ENCODE peak calls at places on chromosome 9, in nine cellular contexts. I is astrocyte of the spinal cord, L is astrocyte, W is breast epithelium, N is Caco-2, G is fibroblast of the aortic adventitia, K is Panc1, S is HFF-Myc, R is cardiac muscle cell. Y is an unnamed sample.

GRCh38 chr9:126606483-126606870 is 7.3 kb upstream of the LMX1B start:
- DNase-seq in I (no peak), L (no peak), W (no peak), N (no peak), G (no peak), K (no peak), S (no peak), R (no peak), Y (no peak)

GRCh38 chr9:134554011-134554749 is 87.4 kb upstream of the COL5A1 start:
- DNase-seq in I (no peak), L (no peak), W (no peak), N (peak; percentile 26), G (no peak), K (no peak), S (no peak), R (no peak), Y (no peak)

GRCh38 chr9:104346645-104347175 is 157.4 kb upstream of the OR13F1 start:
- DNase-seq in I (no peak), L (no peak), W (no peak), N (no peak), G (no peak), K (no peak), S (no peak), R (no peak), Y (no peak)

GRCh38 chr9:109453210-109453842 is 44.8 kb downstream of the PTPN3 start:
- DNase-seq in I (peak; percentile 54), L (peak; percentile 80), W (no peak), N (peak; percentile 65), G (peak; percentile 81), K (no peak), S (no peak), R (peak; percentile 87), Y (peak; percentile 79)

GRCh38 chr9:131865446-131866195 is 125.7 kb upstream of the RAPGEF1 start:
- DNase-seq in I (no peak), L (no peak), W (no peak), N (no peak), G (no peak), K (no peak), S (no peak), R (no peak), Y (no peak)

GRCh38 chr9:5553211-5553610 is 42.9 kb downstream of the PDCD1LG2 start:
- DNase-seq in I (peak; percentile 85), L (peak; percentile 91), W (no peak), N (no peak), G (peak; percentile 79), K (no peak), S (no peak), R (peak; percentile 82), Y (peak; percentile 59)

GRCh38 chr9:29211681-29212589 is 1638.7 kb upstream of the C9orf72 start:
- DNase-seq in I (peak; percentile 7), L (no peak), W (no peak), N (no peak), G (peak; percentile 7), K (no peak), S (no peak), R (peak; percentile 35), Y (no peak)

GRCh38 chr9:135068776-135069415 is 18.6 kb upstream of the OLFM1 start:
- DNase-seq in I (no peak), L (no peak), W (peak; percentile 47), N (peak; percentile 22), G (no peak), K (no peak), S (no peak), R (no peak), Y (no peak)

GRCh38 chr9:86022687-86023266 is 76.6 kb downstream of the GOLM1 start:
- DNase-seq in I (no peak), L (peak; percentile 4), W (no peak), N (no peak), G (no peak), K (no peak), S (no peak), R (peak; percentile 19), Y (no peak)

GRCh38 chr9:88187631-88188030 is 49.4 kb upstream of the SPATA31C2 start:
- DNase-seq in I (no peak), L (no peak), W (no peak), N (no peak), G (peak; percentile 55), K (no peak), S (no peak), R (no peak), Y (peak; percentile 13)

GRCh38 chr9:105510024-105510423 is 47.9 kb upstream of the FKTN start:
- DNase-seq in I (peak; percentile 86), L (peak; percentile 95), W (no peak), N (no peak), G (peak; percentile 47), K (no peak), S (peak; percentile 5), R (peak; percentile 80), Y (peak; percentile 42)

GRCh38 chr9:130451004-130451390 is 6.2 kb downstream of the ASS1 start:
- DNase-seq in I (no peak), L (no peak), W (no peak), N (no peak), G (no peak), K (no peak), S (no peak), R (no peak), Y (no peak)

DNA sequence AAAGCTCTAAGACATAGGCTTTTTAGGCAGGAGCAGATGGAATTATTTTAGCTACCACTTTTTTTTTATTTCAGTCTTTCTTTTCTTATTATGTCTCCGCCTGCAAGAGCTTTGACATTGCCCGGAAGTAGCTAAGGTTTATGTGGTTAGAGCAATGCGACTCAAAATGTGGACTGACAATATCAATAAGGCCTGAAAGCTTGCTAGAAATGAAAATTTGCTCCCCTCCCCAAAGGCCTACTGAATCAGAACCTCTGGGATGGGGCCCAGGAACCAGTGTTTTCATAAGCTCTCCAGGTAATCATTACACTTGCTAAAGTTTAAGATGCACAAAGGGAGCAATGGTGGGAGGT is 81.2 kb downstream of the SUSD1 start:
- DNase-seq in I (no peak), L (no peak), W (no peak), N (no peak), G (no peak), K (no peak), S (no peak), R (no peak), Y (no peak)
- H3K4me3 ChIP-seq in I (no peak overlapping the region), L (no peak overlapping the region), W (no peak overlapping the region), N (no peak overlapping the region), G (no peak overlapping the region), K (no peak overlapping the region), S (no peak overlapping the region), R (no peak overlapping the region), Y (no peak overlapping the region)

GRCh38 chr9:113508111-113508749 is 44.7 kb downstream of the RGS3 start:
- DNase-seq in I (no peak), L (no peak), W (no peak), N (no peak), G (peak; percentile 13), K (no peak), S (peak; percentile 49), R (no peak), Y (no peak)
- TF ChIP-seq CTCF in I (peak; percentile 7), L (no peak), W (no peak), N (peak; percentile 17), G (no peak), K (no peak), S (peak; percentile 31), R (no peak), Y (peak; percentile 7)

GRCh38 chr9:137665226-137665625 is 46.4 kb downstream of the EHMT1 start:
- DNase-seq in I (no peak), L (no peak), W (peak; percentile 62), N (no peak), G (no peak), K (no peak), S (no peak), R (no peak), Y (no peak)

GRCh38 chr9:137666950-137667670 is 48.3 kb downstream of the EHMT1 start:
- DNase-seq in I (no peak), L (no peak), W (no peak), N (no peak), G (no peak), K (no peak), S (no peak), R (no peak), Y (no peak)

GRCh38 chr9:137664676-137665075 is 45.9 kb downstream of the EHMT1 start:
- DNase-seq in I (peak; percentile 41), L (no peak), W (peak; percentile 61), N (no peak), G (no peak), K (no peak), S (no peak), R (no peak), Y (no peak)

GRCh38 chr9:137666505-137666809 is 47.7 kb downstream of the EHMT1 start:
- DNase-seq in I (no peak), L (no peak), W (no peak), N (no peak), G (no peak), K (no peak), S (no peak), R (no peak), Y (no peak)

DNA sequence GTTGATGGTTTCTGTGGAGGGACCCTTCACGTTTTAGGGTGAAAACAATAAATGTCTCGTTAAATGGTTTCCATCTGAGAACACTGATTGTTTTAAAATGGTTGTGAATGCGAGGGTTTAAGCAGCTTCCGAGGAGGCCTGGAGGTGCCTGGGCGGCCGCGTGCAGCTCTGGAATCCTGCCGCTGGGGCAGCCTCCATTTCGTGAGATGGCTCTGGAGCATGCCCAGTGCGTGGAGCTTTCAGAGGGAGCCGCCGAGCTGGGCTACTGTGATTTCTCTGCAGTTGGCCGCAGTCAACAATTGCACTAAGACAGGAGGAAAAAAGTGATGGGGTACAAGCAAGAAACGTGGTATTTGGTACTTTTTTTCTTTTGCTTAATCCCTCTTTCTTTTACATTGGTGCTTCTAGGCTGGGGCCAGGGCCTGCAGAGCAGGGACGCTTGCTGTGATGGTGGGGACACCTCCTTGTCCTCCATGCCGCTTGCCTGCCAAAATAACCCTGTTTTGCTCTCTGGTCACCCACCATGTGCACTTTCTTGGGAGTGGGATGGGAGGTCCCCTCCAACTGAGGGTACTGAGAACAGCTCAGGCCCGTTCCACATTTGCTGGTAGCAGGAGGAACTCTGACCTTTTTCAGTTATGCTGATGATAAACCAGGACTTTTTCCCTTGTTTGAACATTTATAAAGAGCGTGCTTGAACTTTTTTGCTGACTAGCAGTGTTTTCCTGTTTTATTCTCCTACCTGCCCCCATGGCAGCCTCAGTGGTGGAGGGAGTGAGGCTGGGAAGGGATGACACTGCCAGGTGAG is 47.1 kb downstream of the EHMT1 start:
- DNase-seq in I (peak; percentile 41), L (no peak), W (no peak), N (no peak), G (peak; percentile 28), K (no peak), S (no peak), R (no peak), Y (no peak)
- H3K4me3 ChIP-seq in I (no peak overlapping the region), L (no peak overlapping the region), W (no peak overlapping the region), N (no peak overlapping the region), G (no peak overlapping the region), K (no peak overlapping the region), S (no peak overlapping the region), R (no peak overlapping the region), Y (no peak overlapping the region)

DNA sequence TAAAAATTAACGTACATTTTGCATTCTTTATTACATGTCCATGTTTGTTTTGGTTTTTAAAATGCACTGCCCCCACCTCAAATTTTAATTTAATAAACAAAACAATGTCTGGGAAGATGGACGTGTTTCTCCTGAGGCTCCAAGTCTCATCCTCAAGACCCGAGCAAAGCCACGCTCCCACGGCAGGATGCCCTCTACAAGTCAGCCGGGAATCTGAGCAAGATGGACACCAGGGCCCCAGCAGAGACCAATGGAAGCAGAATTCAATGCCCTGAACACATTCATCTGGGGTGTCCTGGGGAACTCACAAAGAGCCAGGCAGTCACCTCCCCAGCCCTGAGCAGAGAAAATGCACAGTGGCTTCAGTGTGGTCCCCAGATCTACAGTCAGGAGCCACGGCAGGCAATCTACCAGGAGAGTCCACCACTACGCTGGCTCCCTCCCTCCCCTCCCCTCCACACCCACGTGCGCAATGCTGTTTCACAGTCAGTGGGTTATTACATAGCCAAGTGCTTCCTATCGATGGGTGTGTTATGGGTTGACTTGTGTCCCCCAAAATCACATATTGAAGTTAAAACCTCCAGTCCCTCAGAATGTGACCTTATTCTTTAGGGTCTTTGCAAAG is 129.8 kb downstream of the ROR2 start:
- DNase-seq in I (no peak), L (no peak), W (no peak), N (no peak), G (no peak), K (no peak), S (no peak), R (no peak), Y (no peak)
- TF ChIP-seq CTCF in I (no peak), L (no peak), W (no peak), N (no peak), G (no peak), K (no peak), S (no peak), R (no peak), Y (no peak)

Y was measured in AG09309.